ENCODE peak calls at places on chromosomes 12 and 14, in eight cellular contexts. A is breast epithelium, M is transverse colon, N is ovary, Z is sigmoid colon, U is IMR-90, D is lower leg skin, Y is A549. W is an unnamed sample.

GRCh38 chr14:64915025-64915424 is 770 bp downstream of the CHURC1 start:
- DNase-seq in D (no peak), U (no peak), N (no peak), A (no peak), Y (no peak), M (no peak), Z (no peak), W (no peak)

GRCh38 chr14:102539544-102540309 is 30.2 kb upstream of the ANKRD9 start:
- DNase-seq in Z (no peak), U (peak), N (peak), Y (no peak), A (no peak), D (no peak), M (no peak), W (no peak)

GRCh38 chr12:124044809-124045321 is 71.8 kb downstream of the ZNF664 start:
- DNase-seq in D (no peak), N (no peak), U (no peak), Y (no peak), Z (no peak), M (no peak), A (no peak), W (no peak)

GRCh38 chr12:130576286-130576933 is 139.7 kb downstream of the RIMBP2 start:
- DNase-seq in U (no peak), Z (no peak), Y (no peak), D (peak), N (no peak), A (no peak), M (no peak), W (no peak)

GRCh38 chr14:76917759-76918175 is 91.6 kb downstream of the LRRC74A start:
- DNase-seq in M (no peak), A (no peak), D (no peak), Y (no peak), N (peak), U (no peak), Z (peak), W (no peak)

GRCh38 chr12:96698965-96699364 is 208.1 kb upstream of the NEDD1 start:
- DNase-seq in N (no peak), Y (no peak), D (no peak), Z (no peak), M (peak), U (no peak), A (no peak), W (no peak)

GRCh38 chr12:29960113-29960512 is 176.4 kb upstream of the TMTC1 start:
- DNase-seq in A (no peak), U (no peak), M (no peak), Y (no peak), D (no peak), Z (no peak), N (no peak), W (no peak)

GRCh38 chr14:65226824-65227604 is 124.7 kb upstream of the MAX start:
- DNase-seq in M (peak), N (no peak), U (peak), Z (no peak), D (no peak), A (no peak), Y (no peak), W (no peak)

GRCh38 chr12:46926536-46926935 is 100.7 kb upstream of the SLC38A4 start:
- DNase-seq in U (no peak), Z (no peak), D (no peak), M (no peak), Y (no peak), N (no peak), A (no peak), W (no peak)

GRCh38 chr12:86260183-86260582 is 4.0 kb upstream of the MGAT4C start:
- DNase-seq in M (no peak), U (no peak), N (no peak), Y (no peak), D (no peak), A (no peak), Z (no peak), W (no peak)

GRCh38 chr14:64763801-64764511 is 59.7 kb downstream of the PLEKHG3 start:
- DNase-seq in Y (no peak), M (peak), D (no peak), Z (no peak), A (no peak), N (peak), U (peak), W (peak)

DNA sequence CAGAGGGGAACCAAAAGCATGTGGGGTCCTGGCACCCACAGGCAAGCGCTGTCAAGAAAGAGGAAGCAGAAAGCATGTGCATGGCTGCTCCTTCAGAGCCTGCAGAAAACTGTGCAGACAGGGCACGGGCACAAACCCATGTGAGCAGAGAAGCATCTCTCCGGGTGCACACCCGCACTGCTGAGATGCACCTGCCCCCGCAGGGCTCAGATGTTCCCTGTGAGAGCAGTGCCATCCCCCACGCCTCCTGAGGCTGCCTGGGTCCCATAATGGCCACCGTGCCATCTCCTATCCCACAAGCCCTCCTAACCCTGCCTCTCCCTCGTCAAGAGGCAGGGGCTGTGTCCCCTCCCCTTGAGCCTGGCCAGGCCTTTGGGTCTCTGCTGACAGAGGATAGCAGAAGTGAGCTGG is 32.3 kb upstream of the INF2 start:
- DNase-seq in U (no peak), D (no peak), M (no peak), Z (no peak), Y (no peak), A (no peak), N (no peak), W (no peak)
- TF ChIP-seq POLR2A in U (no peak), D (no peak), M (no peak), Z (no peak), Y (no peak), A (no peak), N (no peak), W (no peak)

GRCh38 chr12:112258926-112259325 is 123.3 kb downstream of the HECTD4 start:
- DNase-seq in A (no peak), Z (no peak), M (no peak), N (no peak), U (no peak), D (no peak), Y (no peak), W (no peak)

GRCh38 chr12:112266473-112266872 is 115.8 kb downstream of the HECTD4 start:
- DNase-seq in N (no peak), A (no peak), Z (no peak), Y (no peak), U (no peak), D (no peak), M (no peak), W (no peak)

GRCh38 chr12:112256780-112257179 is 125.5 kb downstream of the HECTD4 start:
- DNase-seq in Y (no peak), M (no peak), N (no peak), Z (no peak), U (no peak), A (no peak), D (no peak), W (no peak)

GRCh38 chr12:112261559-112261958 is 120.7 kb downstream of the HECTD4 start:
- DNase-seq in U (no peak), N (no peak), Y (peak), Z (no peak), A (no peak), D (no peak), M (no peak), W (no peak)
- TF ChIP-seq CTCF in U (peak), N (no peak), Y (peak), Z (no peak), A (no peak), D (no peak), M (no peak), W (peak)

GRCh38 chr12:2198088-2198501 is 145.3 kb downstream of the CACNA1C start:
- DNase-seq in Y (no peak), U (peak), N (no peak), D (no peak), M (no peak), Z (peak), A (no peak), W (no peak)
- H3K4me3 ChIP-seq in Y (no peak), U (no peak), N (no peak), D (no peak), M (no peak), Z (no peak), A (peak), W (no peak)

DNA sequence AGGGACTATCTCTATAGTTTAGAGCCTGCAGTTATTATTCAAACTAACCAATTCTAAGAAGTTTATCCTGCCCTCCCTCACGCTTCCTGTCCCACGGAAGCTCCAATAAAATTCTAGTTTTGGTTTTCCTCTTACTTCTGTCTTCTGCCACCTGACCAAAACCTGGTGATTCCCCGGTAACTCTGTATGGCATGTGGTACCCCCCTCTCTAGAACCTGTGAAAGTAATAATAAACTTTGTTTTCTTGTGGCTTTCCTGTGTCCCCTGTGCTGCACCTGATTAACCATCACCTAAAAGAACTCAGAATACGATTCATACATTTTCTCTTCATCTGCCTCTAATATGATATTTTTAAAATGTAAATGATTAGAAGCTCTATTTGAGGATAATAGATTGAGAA is 379.8 kb downstream of the APAF1 start:
- DNase-seq in M (no peak), D (no peak), U (no peak), A (no peak), Z (no peak), N (no peak), Y (no peak), W (no peak)
- TF ChIP-seq POLR2A in M (no peak), D (no peak), U (no peak), A (no peak), Z (no peak), N (no peak), Y (no peak), W (no peak)

DNA sequence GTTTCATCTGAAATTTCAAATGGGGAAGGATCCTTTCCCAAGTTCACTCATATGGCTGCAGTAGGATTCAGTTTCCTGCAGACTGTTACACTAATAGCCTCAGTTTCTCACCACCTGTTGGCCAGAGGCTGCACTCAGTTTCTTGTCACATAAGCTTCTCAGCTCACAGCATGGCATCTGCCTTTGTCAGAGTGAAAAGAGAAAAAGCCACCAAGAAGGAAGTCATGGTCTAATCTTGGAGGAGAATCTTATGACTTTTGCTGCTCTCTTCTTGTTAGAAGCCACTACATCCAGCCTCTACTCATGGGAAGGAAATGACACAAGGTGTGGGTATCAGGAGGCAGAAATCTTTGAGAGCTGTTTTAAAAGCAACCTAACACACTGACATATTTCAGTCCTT is 39.4 kb upstream of the BTG1 start:
- DNase-seq in U (no peak), Z (no peak), M (no peak), Y (no peak), A (no peak), D (no peak), N (no peak), W (no peak)
- TF ChIP-seq CTCF in U (no peak), Z (no peak), M (no peak), Y (no peak), A (no peak), D (no peak), N (no peak), W (no peak)

W was measured in right lobe of liver.